ENCODE peak calls at places on chromosome 6, in eight cellular contexts. C is heart right ventricle, W is breast epithelium, J is H9, B is body of pancreas, L is astrocyte, E is pancreas, K is brain microvascular endothelial cell. A is an unnamed sample.

GRCh38 chr6:147201885-147202515 is 2.2 kb upstream of the STXBP5 start:
- DNase-seq in L (peak), K (peak), C (no peak), B (no peak), J (peak), E (peak), W (no peak), A (no peak)

GRCh38 chr6:1610497-1611321 is 994 bp downstream of the FOXC1 start:
- DNase-seq in B (peak), J (no peak), L (peak), E (peak), C (peak), K (no peak), W (no peak), A (no peak)

GRCh38 chr6:144500886-144501285 is 215.8 kb downstream of the UTRN start:
- DNase-seq in E (no peak), W (no peak), B (no peak), L (no peak), J (no peak), K (no peak), C (no peak), A (no peak)

GRCh38 chr6:80173411-80173810 is 66.9 kb downstream of the BCKDHB start:
- DNase-seq in K (no peak), J (no peak), E (no peak), W (no peak), B (no peak), L (no peak), C (no peak), A (no peak)

GRCh38 chr6:154868143-154868594 is 126.9 kb upstream of the TIAM2 start:
- DNase-seq in K (peak), C (no peak), B (no peak), J (no peak), W (no peak), L (peak), E (no peak), A (no peak)

GRCh38 chr6:111478064-111478476 is 4.9 kb downstream of the REV3L start:
- DNase-seq in W (no peak), C (no peak), L (peak), J (no peak), B (no peak), K (peak), E (no peak), A (no peak)

GRCh38 chr6:150452642-150453243 is 83.9 kb downstream of the IYD start:
- DNase-seq in C (peak), J (no peak), W (no peak), L (peak), B (peak), E (no peak), K (no peak), A (no peak)

GRCh38 chr6:135568366-135568765 is 70.8 kb upstream of the AHI1 start:
- DNase-seq in W (no peak), L (peak), C (no peak), K (peak), B (peak), J (no peak), E (peak), A (no peak)

GRCh38 chr6:13229205-13230085 is 98.9 kb downstream of the TBC1D7 start:
- DNase-seq in C (no peak), L (no peak), J (peak), W (no peak), B (peak), E (no peak), K (peak), A (no peak)

GRCh38 chr6:95866732-95867131 is 149.0 kb upstream of the FUT9 start:
- DNase-seq in B (peak), C (no peak), L (no peak), K (no peak), J (peak), E (peak), W (no peak), A (no peak)

GRCh38 chr6:116922853-116923548 is 46.0 kb downstream of the RFX6 start:
- DNase-seq in C (no peak), K (no peak), W (no peak), L (no peak), B (no peak), E (no peak), J (no peak), A (no peak)

GRCh38 chr6:4732691-4733315 is 43.4 kb upstream of the CDYL start:
- DNase-seq in L (peak), W (peak), E (no peak), K (peak), B (peak), J (peak), C (peak), A (peak)

GRCh38 chr6:85676086-85676729 is 33.5 kb upstream of the SYNCRIP start:
- DNase-seq in W (no peak), K (no peak), E (no peak), L (no peak), B (no peak), C (no peak), J (no peak), A (no peak)

GRCh38 chr6:139531148-139531547 is 156.7 kb upstream of the CITED2 start:
- DNase-seq in E (no peak), B (no peak), J (no peak), C (no peak), K (peak), W (no peak), L (peak), A (no peak)

GRCh38 chr6:79894939-79895338 is 52.4 kb downstream of the ELOVL4 start:
- DNase-seq in J (no peak), E (no peak), B (no peak), L (no peak), K (no peak), C (no peak), W (no peak), A (no peak)

GRCh38 chr6:108568101-108568500 is 7.4 kb downstream of the FOXO3 start:
- DNase-seq in L (no peak), C (no peak), J (no peak), W (no peak), E (no peak), K (no peak), B (no peak), A (no peak)

GRCh38 chr6:42075159-42075838 is 25.0 kb downstream of the TAF8 start:
- DNase-seq in C (peak), B (peak), K (peak), E (peak), L (peak), J (peak), W (peak), A (peak)

GRCh38 chr6:140366991-140367390 is 992.5 kb upstream of the CITED2 start:
- DNase-seq in K (peak), E (no peak), B (no peak), C (no peak), L (peak), J (no peak), W (no peak), A (no peak)

GRCh38 chr6:7150381-7151064 is 42.8 kb downstream of the RREB1 start:
- DNase-seq in E (no peak), L (no peak), B (peak), K (no peak), J (peak), W (no peak), C (no peak), A (no peak)

GRCh38 chr6:31197559-31198305 is 27.2 kb upstream of the POU5F1 start:
- DNase-seq in L (peak), E (peak), B (peak), W (peak), K (peak), C (peak), J (peak), A (peak)

GRCh38 chr6:1738682-1739081 is 129.0 kb downstream of the FOXC1 start:
- DNase-seq in W (no peak), K (no peak), L (no peak), B (no peak), J (no peak), C (no peak), E (no peak), A (no peak)

GRCh38 chr6:100119261-100119660 is 125.2 kb upstream of the MCHR2 start:
- DNase-seq in E (no peak), J (no peak), B (no peak), K (no peak), W (no peak), L (no peak), C (no peak), A (no peak)

GRCh38 chr6:73968358-73968757 is 272.4 kb downstream of the CD109 start:
- DNase-seq in B (no peak), L (no peak), C (no peak), W (no peak), K (no peak), J (no peak), E (no peak), A (no peak)

GRCh38 chr6:139249387-139249786 is 42.4 kb downstream of the TXLNB start:
- DNase-seq in L (no peak), K (no peak), E (no peak), W (no peak), B (no peak), C (no peak), J (no peak), A (no peak)

GRCh38 chr6:11050735-11051134 is 6.6 kb upstream of the ELOVL2 start:
- DNase-seq in E (no peak), W (no peak), K (peak), J (no peak), L (peak), B (no peak), C (no peak), A (no peak)

GRCh38 chr6:84278311-84278710 is 50.9 kb upstream of the CEP162 start:
- DNase-seq in W (no peak), J (no peak), L (no peak), E (no peak), K (no peak), B (no peak), C (no peak), A (no peak)

GRCh38 chr6:93567164-93567563 is 147.8 kb upstream of the EPHA7 start:
- DNase-seq in L (no peak), K (no peak), J (no peak), W (no peak), E (no peak), B (no peak), C (no peak), A (no peak)

GRCh38 chr6:142395768-142396231 is 94.0 kb downstream of the ADGRG6 start:
- DNase-seq in W (no peak), B (no peak), K (peak), E (no peak), J (no peak), L (peak), C (no peak), A (no peak)

GRCh38 chr6:132611616-132612015 is 12.5 kb downstream of the TAAR2 start:
- DNase-seq in J (no peak), C (no peak), K (no peak), W (no peak), E (no peak), B (no peak), L (no peak), A (no peak)

GRCh38 chr6:35401514-35401913 is 50.6 kb upstream of the FANCE start:
- DNase-seq in J (no peak), B (peak), E (peak), W (no peak), L (no peak), C (no peak), K (no peak), A (no peak)

DNA sequence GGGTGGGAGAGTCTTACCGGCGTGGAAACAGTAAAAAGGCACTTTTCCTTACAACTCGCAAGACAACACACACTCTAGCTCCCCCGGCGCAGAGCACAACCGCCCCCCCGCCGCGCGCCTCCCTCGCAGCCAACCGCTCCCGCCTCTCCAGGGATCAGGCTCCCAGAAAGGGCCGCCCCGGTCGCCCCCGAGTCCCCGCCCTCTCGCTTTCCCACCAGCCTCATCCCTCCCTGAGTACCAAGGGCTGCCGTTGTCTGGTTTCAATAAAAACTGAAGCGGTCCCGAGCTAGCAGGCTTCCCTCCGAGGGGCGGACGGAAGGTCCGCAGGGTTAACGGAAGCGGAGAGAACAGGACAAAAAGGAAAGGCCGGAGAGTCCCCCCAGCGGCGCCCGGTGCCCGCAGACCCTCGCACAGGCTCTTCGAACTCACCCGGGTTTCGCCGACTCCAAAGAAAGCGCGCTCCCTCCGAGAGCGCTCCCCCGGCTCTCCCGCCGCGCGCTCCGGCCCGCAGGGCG is 772 bp downstream of the ELOVL5 start:
- DNase-seq in J (peak), W (peak), B (peak), C (peak), E (peak), L (peak), K (peak), A (peak)
- TF ChIP-seq CTCF in J (no peak), W (no peak), B (no peak), C (no peak), E (no peak), L (no peak), K (no peak), A (no peak)

GRCh38 chr6:97656706-97657350 is 373.8 kb upstream of the MMS22L start:
- DNase-seq in J (no peak), E (no peak), L (no peak), K (no peak), W (no peak), B (no peak), C (no peak), A (no peak)

GRCh38 chr6:97653517-97653916 is 370.5 kb upstream of the MMS22L start:
- DNase-seq in J (no peak), W (no peak), B (no peak), C (no peak), E (no peak), L (no peak), K (no peak), A (no peak)

GRCh38 chr6:97656236-97656635 is 373.2 kb upstream of the MMS22L start:
- DNase-seq in J (no peak), C (no peak), K (no peak), L (no peak), W (no peak), B (no peak), E (no peak), A (no peak)

GRCh38 chr6:97654674-97655073 is 371.7 kb upstream of the MMS22L start:
- DNase-seq in W (no peak), E (no peak), B (no peak), K (no peak), L (no peak), C (no peak), J (no peak), A (no peak)

DNA sequence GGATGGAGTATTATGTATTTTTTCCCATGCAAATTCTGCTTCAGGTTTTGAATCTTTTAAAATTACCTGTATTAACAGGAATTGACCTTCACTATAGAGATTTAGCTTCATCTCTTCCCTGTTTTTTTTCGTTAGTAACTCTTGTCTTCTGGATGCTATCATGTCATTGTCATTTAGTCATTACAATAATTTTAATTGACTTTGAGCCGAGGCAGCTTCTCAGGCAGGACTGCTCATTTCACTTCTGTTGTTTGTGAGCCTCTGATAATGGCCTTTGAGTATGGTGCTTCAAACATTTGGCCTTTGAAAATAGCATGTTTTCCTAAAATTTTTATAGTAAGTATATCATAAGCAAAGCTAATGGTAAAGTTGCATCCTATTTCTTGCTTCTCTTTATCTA is 375.1 kb upstream of the MMS22L start:
- DNase-seq in J (no peak), W (no peak), C (no peak), E (no peak), L (no peak), B (no peak), K (no peak), A (no peak)
- H3K27ac ChIP-seq in J (no peak), W (no peak), C (no peak), E (no peak), L (no peak), B (no peak), K (no peak), A (no peak)

DNA sequence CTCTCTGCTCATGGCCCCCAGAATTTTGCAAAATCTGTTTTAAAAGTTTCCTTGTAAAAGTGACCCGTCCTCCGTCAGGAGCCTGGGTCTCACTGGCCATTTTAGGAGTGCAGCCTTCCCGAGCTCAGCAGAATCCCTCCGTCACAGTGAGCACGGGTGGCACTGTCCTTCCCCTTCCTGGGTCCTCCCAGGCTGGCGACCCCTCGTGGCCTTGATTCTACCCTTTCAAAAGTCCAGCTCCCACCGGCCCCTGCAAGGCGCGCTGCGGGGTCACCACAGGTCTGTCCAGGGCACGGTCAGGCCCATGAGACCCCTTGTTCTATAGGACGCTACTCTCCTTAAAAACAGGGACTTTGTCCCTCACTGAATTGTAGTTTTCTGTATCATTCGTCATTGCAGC is 112.7 kb downstream of the PSMB1 start:
- DNase-seq in W (no peak), E (no peak), B (no peak), L (no peak), C (no peak), K (no peak), J (peak), A (no peak)
- TF ChIP-seq CTCF in W (no peak), E (no peak), B (no peak), L (no peak), C (no peak), K (no peak), J (peak), A (no peak)

DNA sequence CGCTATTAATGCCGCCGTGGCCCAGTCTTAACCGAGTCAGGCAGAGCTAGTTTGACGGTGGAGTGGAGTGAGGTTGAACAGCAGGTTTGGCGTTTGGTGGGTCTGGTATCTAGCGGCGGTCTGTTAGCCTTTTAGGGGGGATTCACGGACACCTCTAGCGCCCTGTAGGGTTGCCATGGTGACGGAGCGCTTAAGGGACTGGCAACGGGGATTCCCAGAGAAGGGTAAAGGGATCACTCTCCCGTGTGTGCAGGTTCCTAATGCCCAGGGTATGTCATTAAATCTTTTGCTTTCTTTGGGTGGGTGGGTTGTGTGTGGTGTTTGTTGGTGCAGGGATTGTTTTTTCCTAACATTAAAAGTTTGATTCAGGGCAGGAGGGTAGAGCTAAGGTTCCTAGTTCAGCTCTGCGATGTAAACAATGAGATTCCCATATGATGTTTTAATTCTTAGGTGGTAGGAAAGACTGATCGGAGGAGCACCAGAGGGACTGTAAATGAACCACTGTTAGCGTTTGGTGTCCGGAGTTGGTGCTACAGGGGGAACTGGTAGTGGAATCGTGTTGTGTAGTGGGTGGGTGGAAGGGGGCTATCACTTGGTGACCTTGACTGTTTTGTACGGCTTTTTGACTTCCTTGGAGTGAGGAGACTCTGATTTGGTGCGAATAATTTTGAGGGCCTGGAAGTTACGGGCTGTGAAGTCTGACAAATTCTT is 4.9 kb downstream of the BRD2 start:
- DNase-seq in B (peak), W (no peak), K (no peak), J (no peak), E (peak), L (no peak), C (no peak), A (peak)
- H3K27ac ChIP-seq in B (peak), W (peak), K (peak), J (no peak), E (peak), L (peak), C (no peak), A (peak)

GRCh38 chr6:71886184-71887005 is at the start of gene RIMS1:
- DNase-seq in W (no peak), J (peak), B (peak), K (peak), C (peak), E (no peak), L (peak), A (peak)
- TF ChIP-seq CTCF in W (no peak), J (peak), B (no peak), K (peak), C (no peak), E (no peak), L (no peak), A (peak)

DNA sequence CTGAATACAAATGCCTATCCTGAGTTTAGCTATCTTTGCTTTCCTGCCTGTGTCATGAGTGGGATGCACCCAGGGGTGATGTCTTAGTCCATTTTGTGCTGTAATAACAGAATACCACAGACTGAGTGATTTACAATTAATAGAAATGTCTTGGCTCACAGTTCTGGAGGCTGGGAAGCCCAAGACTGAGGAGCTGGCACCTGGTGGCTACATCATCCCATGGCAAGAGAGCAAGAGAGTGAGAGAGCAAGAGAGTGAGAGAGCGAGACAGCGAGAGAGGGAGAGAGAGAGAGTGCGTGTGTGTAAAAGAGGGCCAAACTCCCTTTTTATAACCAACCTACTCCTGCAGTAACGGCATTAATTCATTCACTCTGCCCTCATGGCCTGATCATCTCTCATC is 76.8 kb downstream of the PRDM1 start:
- DNase-seq in C (no peak), W (no peak), K (no peak), E (no peak), B (no peak), L (peak), J (no peak), A (no peak)
- H3K27ac ChIP-seq in C (no peak), W (peak), K (no peak), E (no peak), B (peak), L (no peak), J (no peak), A (no peak)

GRCh38 chr6:72669324-72669723 is 47.5 kb downstream of the KCNQ5 start:
- DNase-seq in L (no peak), W (no peak), K (no peak), J (peak), B (no peak), E (no peak), C (no peak), A (no peak)
- TF ChIP-seq CTCF in L (no peak), W (no peak), K (no peak), J (peak), B (no peak), E (no peak), C (no peak), A (no peak)

A was measured in dorsolateral prefrontal cortex.